ENCODE peak calls at places on chromosomes 13 and 19, in five cellular contexts. E is mesendoderm, O is neuronal stem cell, S is H9, X is IMR-90. L is an unnamed sample.

GRCh38 chr13:25084101-25084500 is 11.8 kb upstream of the PABPC3 start:
- DNase-seq in O (no peak), X (no peak), S (no peak), E (no peak), L (no peak)

GRCh38 chr19:57815247-57816075 is 748 bp upstream of the ZNF552 start:
- DNase-seq in S (no peak), E (peak), O (no peak), X (no peak), L (no peak)

GRCh38 chr13:102999498-102999897 is 66.7 kb downstream of the SLC10A2 start:
- DNase-seq in S (no peak), X (no peak), O (no peak), E (no peak), L (no peak)

GRCh38 chr19:31139871-31140505 is 209.2 kb downstream of the TSHZ3 start:
- DNase-seq in S (no peak), X (peak), O (no peak), E (no peak), L (peak)

GRCh38 chr13:92362717-92363116 is 863.9 kb upstream of the GPC6 start:
- DNase-seq in S (no peak), E (no peak), O (no peak), X (peak), L (peak)

GRCh38 chr13:40665061-40665753 is 1.2 kb downstream of the FOXO1 start:
- DNase-seq in S (no peak), O (peak), E (peak), X (no peak), L (peak)

GRCh38 chr19:17235618-17236413 is 9.8 kb downstream of the OCEL1 start:
- DNase-seq in O (peak), S (peak), X (peak), E (peak), L (peak)

GRCh38 chr13:108961542-108962125 is 332.2 kb downstream of the MYO16 start:
- DNase-seq in O (peak), X (peak), S (no peak), E (peak), L (peak)

GRCh38 chr19:54190942-54191670 is at the start of gene TSEN34:
- DNase-seq in E (peak), O (peak), S (peak), X (peak), L (peak)

GRCh38 chr13:45179428-45179827 is 21.4 kb downstream of the KCTD4 start:
- DNase-seq in X (peak), E (no peak), O (no peak), S (no peak), L (no peak)

GRCh38 chr19:12085074-12085818 is 20.7 kb downstream of the ZNF844 start:
- DNase-seq in O (no peak), X (peak), E (no peak), S (no peak), L (no peak)

GRCh38 chr19:10510301-10510802 is 6.9 kb downstream of the S1PR5 start:
- DNase-seq in O (peak), S (peak), E (peak), X (no peak), L (no peak)

GRCh38 chr13:94968040-94968756 is 255.9 kb upstream of the SOX21 start:
- DNase-seq in S (peak), X (no peak), O (peak), E (peak), L (peak)

GRCh38 chr13:44347905-44348304 is 25.7 kb upstream of the SERP2 start:
- DNase-seq in X (peak), O (no peak), E (no peak), S (no peak), L (peak)

GRCh38 chr13:77521595-77522367 is 13.7 kb upstream of the SCEL start:
- DNase-seq in S (peak), O (no peak), E (peak), X (no peak), L (no peak)

GRCh38 chr19:6164906-6165531 is 29.6 kb downstream of the ACSBG2 start:
- DNase-seq in E (no peak), O (no peak), S (no peak), X (no peak), L (no peak)

GRCh38 chr19:41363371-41363752 is 587 bp downstream of the B9D2 start:
- DNase-seq in X (no peak), E (no peak), S (no peak), O (no peak), L (no peak)

GRCh38 chr13:47334173-47334572 is 437.3 kb upstream of the HTR2A start:
- DNase-seq in O (no peak), E (no peak), S (no peak), X (peak), L (peak)

GRCh38 chr19:9923440-9923839 is 12.9 kb downstream of the OLFM2 start:
- DNase-seq in X (no peak), O (no peak), S (no peak), E (no peak), L (no peak)

GRCh38 chr19:29690842-29691241 is 24.2 kb downstream of the C19orf12 start:
- DNase-seq in O (no peak), S (peak), X (peak), E (peak), L (peak)

GRCh38 chr19:5917431-5918107 is 3.5 kb downstream of the CAPS start:
- DNase-seq in E (no peak), O (no peak), S (no peak), X (no peak), L (no peak)

GRCh38 chr13:92804346-92804745 is 422.3 kb upstream of the GPC6 start:
- DNase-seq in E (no peak), X (peak), O (no peak), S (no peak), L (no peak)

GRCh38 chr19:18537431-18537830 is 5.9 kb downstream of the FKBP8 start:
- DNase-seq in O (no peak), E (no peak), S (no peak), X (no peak), L (no peak)

DNA sequence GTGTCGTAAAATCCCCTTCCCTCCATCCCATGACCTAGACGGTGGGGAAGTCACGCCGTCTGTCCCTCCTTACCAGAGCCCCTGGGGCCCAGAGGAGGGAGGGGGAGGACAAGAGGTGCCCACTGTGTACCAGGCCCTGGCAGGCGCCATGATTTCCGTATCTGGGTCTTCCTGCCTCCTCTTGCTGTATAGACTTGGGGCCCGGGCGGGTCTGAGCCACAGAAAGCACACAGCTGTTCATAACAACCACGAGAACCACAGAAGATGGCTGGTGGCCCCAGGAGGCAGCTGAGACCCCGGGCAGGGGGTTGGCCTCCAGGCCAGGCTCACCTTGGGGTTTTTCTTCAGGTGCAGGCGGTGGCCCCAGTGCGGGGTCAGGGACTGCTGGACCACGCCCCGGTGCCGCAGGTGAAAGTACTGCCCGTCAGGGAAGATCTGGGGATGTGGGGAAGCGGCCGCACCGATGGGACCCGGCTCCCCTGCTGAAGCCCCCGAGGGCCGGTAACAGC is 633 bp downstream of the PCSK4 start:
- DNase-seq in O (no peak), E (no peak), X (no peak), S (no peak), L (no peak)
- H3K27ac ChIP-seq in O (no peak), E (no peak), X (peak), S (no peak), L (no peak)

GRCh38 chr13:49996951-49997895 is at the start of gene TRIM13:
- DNase-seq in X (peak), S (peak), O (peak), E (peak), L (peak)
- H4K8ac ChIP-seq in X (peak), S (no peak), O (peak), E (peak), L (peak)

GRCh38 chr19:37954421-37954874 is 47.4 kb downstream of the SIPA1L3 start:
- DNase-seq in O (no peak), E (peak), S (no peak), X (no peak), L (no peak)

GRCh38 chr19:37950471-37951175 is 43.6 kb downstream of the SIPA1L3 start:
- DNase-seq in X (no peak), E (no peak), O (no peak), S (no peak), L (no peak)

GRCh38 chr19:37951816-37952210 is 44.8 kb downstream of the SIPA1L3 start:
- DNase-seq in O (no peak), X (no peak), S (no peak), E (peak), L (no peak)

GRCh38 chr19:37953576-37954303 is 46.7 kb downstream of the SIPA1L3 start:
- DNase-seq in E (peak), S (no peak), O (peak), X (no peak), L (no peak)

DNA sequence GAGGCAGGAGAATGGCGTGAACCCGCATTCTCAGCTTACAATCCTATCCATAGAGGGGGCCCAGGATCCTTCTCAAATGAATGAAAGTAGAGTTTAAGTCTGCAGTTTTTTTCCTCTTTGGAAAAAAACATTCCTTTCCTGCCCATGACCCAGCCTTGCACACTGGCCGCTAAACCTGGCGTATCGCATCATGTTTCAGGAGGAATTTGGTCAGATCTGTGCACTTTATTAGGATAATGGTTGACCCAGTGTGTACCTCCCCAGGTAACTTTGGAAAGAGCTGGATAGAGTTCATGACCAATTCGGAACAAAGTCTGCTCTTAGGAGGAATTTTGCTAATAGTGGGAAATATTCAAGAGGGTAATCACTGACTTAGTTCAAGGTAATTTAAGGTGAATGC is 46.1 kb downstream of the SIPA1L3 start:
- DNase-seq in E (no peak), X (no peak), O (peak), S (no peak), L (no peak)
- H3K27ac ChIP-seq in E (no peak), X (no peak), O (peak), S (no peak), L (peak)

GRCh38 chr13:112687836-112688559 is 1.8 kb upstream of the ATP11A start:
- DNase-seq in X (no peak), E (no peak), S (peak), O (no peak), L (no peak)

GRCh38 chr13:112690242-112690943 is 555 bp downstream of the ATP11A start:
- DNase-seq in X (peak), E (no peak), O (no peak), S (peak), L (peak)

GRCh38 chr13:112686987-112687386 is 2.9 kb upstream of the ATP11A start:
- DNase-seq in X (no peak), E (no peak), S (peak), O (no peak), L (no peak)

GRCh38 chr13:112689498-112690241 is at the start of gene ATP11A:
- DNase-seq in O (peak), E (peak), S (peak), X (peak), L (peak)

GRCh38 chr13:112688560-112689497 is 1.0 kb upstream of the ATP11A start:
- DNase-seq in X (no peak), E (peak), S (peak), O (no peak), L (peak)
- H4K8ac ChIP-seq in X (peak), E (no peak), S (no peak), O (peak), L (peak)